ENCODE peak calls at places on chromosomes 7 and 10, in five cellular contexts. H, F, I, M and R are unnamed samples.

GRCh38 chr7:81515009-81515408 is 254.8 kb downstream of the HGF start:
- DNase-seq in M (no peak), F (no peak), I (no peak), H (no peak), R (no peak)

GRCh38 chr7:130141161-130141857 is 63.9 kb downstream of the TMEM209 start:
- DNase-seq in I (peak; percentile 92), H (peak; percentile 65), M (no peak), F (peak; percentile 81), R (no peak)

GRCh38 chr7:155357573-155358041 is 59.9 kb downstream of the INSIG1 start:
- DNase-seq in H (no peak), M (no peak), F (no peak), I (peak; percentile 56), R (no peak)

GRCh38 chr7:96928965-96929364 is 76.4 kb upstream of the DLX6 start:
- DNase-seq in F (no peak), M (no peak), I (no peak), H (no peak), R (no peak)

GRCh38 chr10:110641256-110641655 is 2.9 kb upstream of the RBM20 start:
- DNase-seq in F (no peak), H (peak; percentile 6), I (no peak), M (peak; percentile 56), R (no peak)

GRCh38 chr10:109126016-109126415 is 797.3 kb downstream of the XPNPEP1 start:
- DNase-seq in M (no peak), F (no peak), H (no peak), I (no peak), R (no peak)

GRCh38 chr10:13717936-13718772 is 131.4 kb downstream of the PRPF18 start:
- DNase-seq in H (peak; percentile 51), F (peak; percentile 80), M (peak; percentile 8), I (peak; percentile 85), R (peak; percentile 61)

GRCh38 chr7:37484460-37485063 is 35.9 kb upstream of the ELMO1 start:
- DNase-seq in I (no peak), H (no peak), F (no peak), M (no peak), R (no peak)

GRCh38 chr10:117074621-117075020 is 63.4 kb downstream of the VAX1 start:
- DNase-seq in I (no peak), F (no peak), H (peak; percentile 2), M (no peak), R (no peak)

GRCh38 chr10:47361293-47361692 is 13.1 kb downstream of the RBP3 start:
- DNase-seq in I (no peak), F (peak; percentile 33), H (peak; percentile 55), M (peak; percentile 35), R (peak; percentile 63)

GRCh38 chr10:12643279-12643678 is 293.9 kb downstream of the CAMK1D start:
- DNase-seq in H (no peak), F (no peak), M (no peak), I (no peak), R (no peak)

GRCh38 chr7:30795161-30795943 is 24.1 kb downstream of the MINDY4 start:
- DNase-seq in F (no peak), I (no peak), H (no peak), M (no peak), R (no peak)

GRCh38 chr10:129097776-129098175 is 369.3 kb upstream of the MGMT start:
- DNase-seq in M (no peak), H (no peak), F (no peak), I (no peak), R (no peak)

GRCh38 chr7:85222522-85222921 is 35.7 kb upstream of the SEMA3D start:
- DNase-seq in I (no peak), M (no peak), F (no peak), H (no peak), R (no peak)

GRCh38 chr7:141220263-141220662 is 146.4 kb downstream of the TMEM178B start:
- DNase-seq in H (no peak), I (no peak), M (no peak), F (no peak), R (peak; percentile 66)

GRCh38 chr10:110162749-110163148 is 44.7 kb upstream of the MXI1 start:
- DNase-seq in M (no peak), I (no peak), H (no peak), F (no peak), R (no peak)

GRCh38 chr10:14023612-14024348 is 306.9 kb downstream of the FRMD4A start:
- DNase-seq in H (no peak), I (no peak), F (no peak), M (no peak), R (no peak)

GRCh38 chr10:71631007-71631859 is 88.3 kb downstream of the C10orf105 start:
- DNase-seq in I (no peak), F (no peak), H (no peak), M (no peak), R (no peak)

GRCh38 chr10:74290703-74291102 is 139.7 kb downstream of the ADK start:
- DNase-seq in M (no peak), F (no peak), I (no peak), H (no peak), R (no peak)

GRCh38 chr10:42875792-42876191 is 93.2 kb downstream of the BMS1 start:
- DNase-seq in H (peak; percentile 77), F (no peak), I (no peak), M (no peak), R (no peak)